ENCODE peak calls at places on chromosomes 13 and 19, in nine cellular contexts. V is ecto neural progenitor cell; G is NCI-H187; M is caudate nucleus; Y is AG08395; B is NCI-H524; P is body of pancreas; S is T1000; N is activated T-helper 1 cell treated with anti-CD3 and anti-CD28 coated beads, Interleukin-12 subunit alpha, Interleukin-12 subunit beta, Interleukin-2, Interleukin-4 antibody, amounts not matched to agents 30 ng/mL and 10 ng/mL and 1 ng/mL, durations not matched to agents 14 hours and 24 hours and 36 hours. I is an unnamed sample.

GRCh38 chr13:97119899-97120745 is 102.0 kb upstream of the MBNL2 start:
- DNase-seq in V (no peak), G (no peak), M (no peak), Y (peak; percentile 24), B (no peak), P (no peak), S (no peak), N (no peak), I (no peak)

GRCh38 chr19:35783469-35784400 is 8.4 kb downstream of the ARHGAP33 start:
- DNase-seq in V (no peak), G (no peak), M (no peak), Y (no peak), B (no peak), P (no peak), S (no peak), N (no peak), I (no peak)

GRCh38 chr13:21237081-21237480 is 60.6 kb downstream of the MRPL57 start:
- DNase-seq in V (no peak), G (no peak), M (no peak), Y (no peak), B (no peak), P (no peak), S (no peak), N (no peak), I (no peak)

GRCh38 chr19:44618640-44619357 is 5.4 kb downstream of the IGSF23 start:
- DNase-seq in V (no peak), G (no peak), M (no peak), Y (no peak), B (no peak), P (no peak), S (no peak), N (no peak), I (no peak)

GRCh38 chr13:91704398-91704797 is 306.0 kb downstream of the GPC5 start:
- DNase-seq in V (no peak), G (no peak), M (no peak), Y (no peak), B (no peak), P (no peak), S (no peak), N (no peak), I (no peak)

GRCh38 chr13:20425819-20426219 is 99.8 kb downstream of the CRYL1 start:
- DNase-seq in V (no peak), G (no peak), M (no peak), Y (no peak), B (no peak), P (no peak), S (no peak), N (no peak), I (no peak)

GRCh38 chr19:34274284-34274826 is 20.0 kb downstream of the GARRE1 start:
- DNase-seq in V (no peak), G (no peak), M (no peak), Y (peak; percentile 31), B (no peak), P (no peak), S (no peak), N (no peak), I (no peak)

GRCh38 chr13:66774046-66774445 is 456.1 kb downstream of the PCDH9 start:
- DNase-seq in V (no peak), G (no peak), M (no peak), Y (no peak), B (no peak), P (no peak), S (no peak), N (no peak), I (no peak)

GRCh38 chr19:36547001-36547732 is 19.1 kb upstream of the ZNF260 start:
- DNase-seq in V (no peak), G (no peak), M (no peak), Y (no peak), B (no peak), P (no peak), S (no peak), N (no peak), I (no peak)

GRCh38 chr19:45676851-45677263 is 8.8 kb downstream of the GIPR start:
- DNase-seq in V (no peak), G (no peak), M (peak; percentile 59), Y (no peak), B (no peak), P (peak; percentile 57), S (no peak), N (peak; percentile 22), I (no peak)

GRCh38 chr13:71517004-71517403 is 350.0 kb downstream of the DACH1 start:
- DNase-seq in V (no peak), G (no peak), M (no peak), Y (no peak), B (no peak), P (no peak), S (no peak), N (no peak), I (peak; percentile 4)